ENCODE peak calls at places on chromosomes 1 and 21, in nine cellular contexts. U is cardiac fibroblast, M is spleen, C is A549, N is K562, F is OCI-LY7, X is fibroblast of lung, H is GM06990, E is HFF-Myc. Z is an unnamed sample.

GRCh38 chr1:41537788-41538351 is 53.4 kb upstream of the EDN2 start:
- DNase-seq in U (peak), M (peak), C (no peak), N (no peak), F (no peak), X (peak), H (no peak), E (peak), Z (peak)

GRCh38 chr1:53732912-53733317 is 6.0 kb downstream of the GLIS1 start:
- DNase-seq in U (peak), M (no peak), C (no peak), N (no peak), F (no peak), X (peak), H (no peak), E (peak), Z (peak)

GRCh38 chr1:35923841-35924240 is 7.1 kb upstream of the AGO3 start:
- DNase-seq in U (no peak), M (no peak), C (no peak), N (no peak), F (no peak), X (no peak), H (no peak), E (peak), Z (no peak)

GRCh38 chr1:229907884-229908633 is 159.0 kb upstream of the GALNT2 start:
- DNase-seq in U (no peak), M (no peak), C (no peak), N (no peak), F (no peak), X (no peak), H (no peak), E (no peak), Z (no peak)

GRCh38 chr21:38985423-38986378 is 180.0 kb downstream of the ETS2 start:
- DNase-seq in U (peak), M (no peak), C (no peak), N (peak), F (no peak), X (peak), H (peak), E (peak), Z (peak)

GRCh38 chr1:166937329-166937728 is 38.0 kb downstream of the ILDR2 start:
- DNase-seq in U (no peak), M (no peak), C (no peak), N (no peak), F (no peak), X (no peak), H (no peak), E (no peak), Z (no peak)

GRCh38 chr1:160219062-160219929 is 14.1 kb downstream of the PEA15 start:
- DNase-seq in U (peak), M (no peak), C (peak), N (no peak), F (no peak), X (peak), H (no peak), E (peak), Z (peak)

GRCh38 chr1:245086389-245086969 is 68.3 kb upstream of the KIF26B start:
- DNase-seq in U (peak), M (no peak), C (no peak), N (no peak), F (no peak), X (peak), H (no peak), E (no peak), Z (peak)

GRCh38 chr21:32372755-32373154 is 20.1 kb downstream of the URB1 start:
- DNase-seq in U (peak), M (no peak), C (no peak), N (no peak), F (no peak), X (peak), H (no peak), E (no peak), Z (no peak)

GRCh38 chr1:18866846-18867245 is 7.4 kb upstream of the TAS1R2 start:
- DNase-seq in U (no peak), M (no peak), C (no peak), N (no peak), F (no peak), X (no peak), H (no peak), E (no peak), Z (no peak)

GRCh38 chr1:27971674-27972073 is 11.9 kb downstream of the XKR8 start:
- DNase-seq in U (peak), M (no peak), C (no peak), N (no peak), F (no peak), X (peak), H (no peak), E (no peak), Z (no peak)

GRCh38 chr1:155228096-155228427 is 19.6 kb downstream of the MTX1 start:
- DNase-seq in U (no peak), M (no peak), C (no peak), N (no peak), F (no peak), X (no peak), H (no peak), E (no peak), Z (no peak)

GRCh38 chr1:43294761-43295160 is 6.0 kb upstream of the TIE1 start:
- DNase-seq in U (no peak), M (no peak), C (no peak), N (no peak), F (no peak), X (no peak), H (no peak), E (no peak), Z (no peak)

GRCh38 chr1:24149854-24150227 is 6.9 kb upstream of the IL22RA1 start:
- DNase-seq in U (peak), M (no peak), C (peak), N (peak), F (no peak), X (peak), H (no peak), E (no peak), Z (no peak)

GRCh38 chr1:206939841-206940587 is 6.3 kb downstream of the PIGR start:
- DNase-seq in U (no peak), M (no peak), C (no peak), N (no peak), F (no peak), X (no peak), H (no peak), E (no peak), Z (no peak)

GRCh38 chr1:247077768-247078314 is 770 bp downstream of the ZNF670 start:
- DNase-seq in U (peak), M (no peak), C (peak), N (no peak), F (peak), X (peak), H (no peak), E (no peak), Z (no peak)

GRCh38 chr21:32096411-32096810 is 182.4 kb downstream of the MIS18A start:
- DNase-seq in U (peak), M (no peak), C (peak), N (peak), F (peak), X (no peak), H (no peak), E (no peak), Z (no peak)

GRCh38 chr1:107963601-107964396 is 1.2 kb downstream of the VAV3 start:
- DNase-seq in U (peak), M (peak), C (no peak), N (no peak), F (peak), X (peak), H (peak), E (no peak), Z (no peak)

GRCh38 chr1:92484472-92485373 is 2.0 kb downstream of the GFI1 start:
- DNase-seq in U (no peak), M (peak), C (no peak), N (peak), F (peak), X (peak), H (peak), E (no peak), Z (no peak)

GRCh38 chr1:3000671-3001470 is 20.4 kb upstream of the ACTRT2 start:
- DNase-seq in U (no peak), M (peak), C (no peak), N (no peak), F (no peak), X (no peak), H (no peak), E (no peak), Z (no peak)

GRCh38 chr1:167212025-167212424 is 8.7 kb upstream of the POU2F1 start:
- DNase-seq in U (no peak), M (no peak), C (no peak), N (no peak), F (no peak), X (no peak), H (no peak), E (no peak), Z (no peak)

GRCh38 chr1:240486596-240486995 is 125.4 kb downstream of the GREM2 start:
- DNase-seq in U (no peak), M (no peak), C (no peak), N (no peak), F (no peak), X (no peak), H (no peak), E (no peak), Z (no peak)

GRCh38 chr1:76726251-76726650 is 141.0 kb upstream of the ST6GALNAC5 start:
- DNase-seq in U (no peak), M (no peak), C (no peak), N (no peak), F (no peak), X (peak), H (no peak), E (no peak), Z (no peak)

GRCh38 chr1:223531742-223532341 is 133.7 kb downstream of the CAPN8 start:
- DNase-seq in U (peak), M (no peak), C (peak), N (peak), F (peak), X (peak), H (no peak), E (peak), Z (no peak)

GRCh38 chr1:212728606-212729005 is 29.0 kb upstream of the BATF3 start:
- DNase-seq in U (no peak), M (no peak), C (no peak), N (no peak), F (no peak), X (no peak), H (no peak), E (no peak), Z (no peak)

GRCh38 chr1:53107570-53108322 is 34.7 kb downstream of the SLC1A7 start:
- DNase-seq in U (peak), M (no peak), C (peak), N (no peak), F (no peak), X (peak), H (no peak), E (peak), Z (peak)

GRCh38 chr1:65334081-65334480 is 24.7 kb downstream of the DNAJC6 start:
- DNase-seq in U (no peak), M (no peak), C (no peak), N (no peak), F (no peak), X (no peak), H (no peak), E (no peak), Z (no peak)

GRCh38 chr1:15304708-15305326 is 57.8 kb downstream of the FHAD1 start:
- DNase-seq in U (peak), M (peak), C (peak), N (peak), F (peak), X (peak), H (peak), E (no peak), Z (no peak)

GRCh38 chr1:170309389-170310013 is 163.7 kb downstream of the NTMT2 start:
- DNase-seq in U (peak), M (no peak), C (no peak), N (no peak), F (no peak), X (peak), H (no peak), E (peak), Z (peak)

GRCh38 chr1:41175546-41175945 is 66.6 kb downstream of the SCMH1 start:
- DNase-seq in U (peak), M (no peak), C (no peak), N (no peak), F (no peak), X (no peak), H (no peak), E (no peak), Z (no peak)

GRCh38 chr1:21586222-21586621 is 77.0 kb downstream of the ALPL start:
- DNase-seq in U (no peak), M (no peak), C (no peak), N (no peak), F (no peak), X (no peak), H (no peak), E (no peak), Z (no peak)

GRCh38 chr1:20052386-20052785 is 17.6 kb upstream of the PLA2G5 start:
- DNase-seq in U (no peak), M (no peak), C (no peak), N (no peak), F (no peak), X (no peak), H (no peak), E (no peak), Z (no peak)

GRCh38 chr21:21165063-21165645 is 166.9 kb downstream of the NCAM2 start:
- DNase-seq in U (peak), M (no peak), C (no peak), N (no peak), F (no peak), X (peak), H (no peak), E (peak), Z (peak)

GRCh38 chr1:53026254-53026653 is 35.8 kb upstream of the PODN start:
- DNase-seq in U (no peak), M (no peak), C (no peak), N (no peak), F (no peak), X (peak), H (no peak), E (no peak), Z (no peak)

DNA sequence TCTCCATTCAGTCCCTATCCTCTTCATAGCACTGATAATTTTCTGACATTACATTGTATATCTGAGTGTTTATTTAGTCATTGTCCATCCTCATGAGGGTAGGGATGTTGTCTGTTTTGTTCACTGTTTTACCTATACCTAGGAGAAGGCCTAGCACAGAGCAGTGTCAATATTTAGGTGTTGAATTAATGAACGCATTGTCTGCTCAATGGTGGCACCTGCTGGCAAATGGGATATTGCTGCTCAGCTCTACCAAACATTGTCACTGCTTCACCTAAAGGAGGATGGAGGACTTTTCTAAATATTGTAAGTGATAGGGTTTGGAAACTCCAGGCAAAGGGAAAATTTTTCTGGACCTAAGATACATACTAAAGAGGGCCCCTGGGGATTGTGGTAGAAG is 243.9 kb downstream of the RRAGC start:
- DNase-seq in U (no peak), M (no peak), C (no peak), N (no peak), F (no peak), X (no peak), H (no peak), E (no peak), Z (no peak)
- TF ChIP-seq CTCF in U (no peak), M (no peak), C (no peak), N (peak), F (peak), X (no peak), H (no peak), E (no peak), Z (no peak)

GRCh38 chr1:222399197-222399596 is 148.7 kb downstream of the HHIPL2 start:
- DNase-seq in U (no peak), M (no peak), C (no peak), N (no peak), F (no peak), X (no peak), H (no peak), E (no peak), Z (no peak)

DNA sequence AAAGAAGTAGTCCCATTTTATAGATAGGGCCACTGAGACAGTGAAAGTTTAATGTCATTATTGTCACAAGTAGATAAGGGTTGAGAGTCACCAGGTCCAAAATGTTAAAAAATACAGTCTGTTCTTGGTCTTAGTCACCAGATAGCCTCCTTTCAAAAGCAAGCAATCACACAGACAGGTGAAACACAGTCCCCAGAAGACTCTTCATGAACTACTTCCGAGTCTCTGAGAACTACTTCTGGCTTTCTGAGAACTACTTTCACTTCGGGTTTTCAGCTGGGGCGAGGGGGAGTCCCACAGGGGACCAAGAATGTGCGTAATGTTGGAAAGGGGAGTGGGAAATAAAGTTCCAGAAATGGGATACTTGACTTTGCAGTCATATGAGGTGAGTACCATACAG is 143.2 kb downstream of the HHIPL2 start:
- DNase-seq in U (no peak), M (no peak), C (no peak), N (no peak), F (no peak), X (no peak), H (peak), E (no peak), Z (no peak)
- H3K4me3 ChIP-seq in U (no peak), M (no peak), C (peak), N (no peak), F (no peak), X (no peak), H (peak), E (no peak), Z (no peak)

GRCh38 chr21:26846036-26846931 is 1.1 kb upstream of the ADAMTS1 start:
- DNase-seq in U (peak), M (peak), C (no peak), N (no peak), F (no peak), X (peak), H (no peak), E (no peak), Z (no peak)

GRCh38 chr21:26845750-26846035 is 484 bp upstream of the ADAMTS1 start:
- DNase-seq in U (no peak), M (no peak), C (no peak), N (no peak), F (no peak), X (no peak), H (no peak), E (no peak), Z (no peak)

GRCh38 chr21:26844258-26845065 is 747 bp downstream of the ADAMTS1 start:
- DNase-seq in U (peak), M (peak), C (no peak), N (no peak), F (no peak), X (peak), H (no peak), E (no peak), Z (no peak)

GRCh38 chr21:26843912-26844257 is 1.3 kb downstream of the ADAMTS1 start:
- DNase-seq in U (peak), M (no peak), C (no peak), N (no peak), F (no peak), X (peak), H (no peak), E (no peak), Z (no peak)

GRCh38 chr21:26845066-26845749 is at the start of gene ADAMTS1:
- DNase-seq in U (peak), M (peak), C (no peak), N (no peak), F (no peak), X (peak), H (no peak), E (no peak), Z (no peak)
- TF ChIP-seq CTCF in U (no peak), M (no peak), C (no peak), N (no peak), F (no peak), X (no peak), H (no peak), E (no peak), Z (peak)

DNA sequence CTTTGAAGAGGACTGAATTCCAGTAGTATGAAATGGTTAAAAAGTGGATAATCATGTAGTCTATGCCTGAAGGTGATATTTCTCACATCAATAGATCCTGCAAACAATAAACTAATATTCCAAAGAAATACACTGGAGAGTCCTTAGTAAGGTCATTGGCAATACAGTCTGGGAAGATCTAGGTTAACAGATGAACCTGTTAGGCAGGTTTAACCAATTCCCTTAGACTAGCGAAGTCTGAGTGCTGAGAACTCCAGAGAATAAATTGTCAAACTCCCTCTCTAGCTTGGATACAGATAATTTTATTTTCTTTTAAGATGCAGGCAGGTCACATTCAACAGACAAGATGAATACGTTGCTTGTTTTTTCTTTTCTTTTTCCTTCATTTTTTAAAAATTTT is 2.4 kb downstream of the GPR157 start:
- DNase-seq in U (no peak), M (no peak), C (no peak), N (no peak), F (no peak), X (no peak), H (no peak), E (no peak), Z (no peak)
- H3K4me3 ChIP-seq in U (no peak), M (no peak), C (no peak), N (no peak), F (no peak), X (no peak), H (no peak), E (no peak), Z (no peak)

GRCh38 chr1:31374511-31375196 is 1.8 kb upstream of the FABP3 start:
- DNase-seq in U (peak), M (no peak), C (no peak), N (no peak), F (no peak), X (peak), H (no peak), E (no peak), Z (no peak)
- TF ChIP-seq CTCF in U (no peak), M (no peak), C (no peak), N (no peak), F (no peak), X (no peak), H (no peak), E (no peak), Z (no peak)

GRCh38 chr21:17783816-17784598 is 35.1 kb downstream of the C21orf91 start:
- DNase-seq in U (no peak), M (no peak), C (no peak), N (no peak), F (peak), X (no peak), H (peak), E (no peak), Z (no peak)

GRCh38 chr21:17782051-17782450 is 37.1 kb downstream of the C21orf91 start:
- DNase-seq in U (no peak), M (no peak), C (no peak), N (no peak), F (peak), X (no peak), H (peak), E (no peak), Z (no peak)

GRCh38 chr21:17784604-17785402 is 34.4 kb downstream of the C21orf91 start:
- DNase-seq in U (no peak), M (no peak), C (no peak), N (no peak), F (peak), X (no peak), H (peak), E (no peak), Z (no peak)

GRCh38 chr21:17781524-17781923 is 37.6 kb downstream of the C21orf91 start:
- DNase-seq in U (no peak), M (no peak), C (no peak), N (no peak), F (no peak), X (no peak), H (no peak), E (no peak), Z (no peak)

DNA sequence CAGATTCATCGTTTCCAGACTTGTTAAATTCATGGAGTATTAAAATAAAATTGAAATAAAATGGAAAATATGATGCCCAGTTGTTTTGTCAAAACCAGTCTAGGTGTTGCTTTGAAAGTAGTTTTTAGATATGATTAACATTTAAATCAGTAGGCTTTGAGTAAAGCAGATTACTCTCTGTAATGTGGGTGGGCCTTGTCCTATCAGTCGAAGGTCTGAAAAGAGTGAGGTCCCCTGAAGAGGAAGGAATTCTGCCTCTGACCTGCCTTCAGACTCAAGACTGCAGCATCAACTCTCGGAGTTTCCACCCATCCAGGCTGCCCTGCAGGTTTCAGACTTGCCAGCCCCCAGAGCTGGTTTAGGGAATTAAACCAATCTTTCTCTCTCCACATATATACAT is 36.2 kb downstream of the C21orf91 start:
- DNase-seq in U (no peak), M (no peak), C (no peak), N (no peak), F (no peak), X (no peak), H (no peak), E (no peak), Z (no peak)
- H3K4me3 ChIP-seq in U (no peak), M (no peak), C (no peak), N (no peak), F (peak), X (no peak), H (no peak), E (no peak), Z (no peak)

Z was measured in AG04449.